ENCODE peak calls at places on chromosomes 12 and 14, in seven cellular contexts. Y, M, R, O, Z, D and G are unnamed samples.

GRCh38 chr14:30569216-30569902 is 10.4 kb downstream of the G2E3 start:
- DNase-seq in Y (no peak), M (no peak), R (no peak), O (no peak), Z (no peak), D (no peak), G (no peak)

GRCh38 chr12:89280833-89281533 is 71.3 kb downstream of the DUSP6 start:
- DNase-seq in Y (no peak), M (no peak), R (no peak), O (no peak), Z (no peak), D (no peak), G (peak)

GRCh38 chr12:99847936-99848335 is 136.8 kb downstream of the ANKS1B start:
- DNase-seq in Y (no peak), M (no peak), R (no peak), O (no peak), Z (no peak), D (no peak), G (no peak)

GRCh38 chr12:49930515-49931288 is 19.8 kb upstream of the AQP2 start:
- DNase-seq in Y (no peak), M (no peak), R (no peak), O (no peak), Z (no peak), D (peak), G (no peak)

GRCh38 chr14:102362084-102362483 is 606 bp downstream of the CINP start:
- DNase-seq in Y (no peak), M (no peak), R (no peak), O (no peak), Z (no peak), D (no peak), G (no peak)

GRCh38 chr14:54025661-54026060 is 69.0 kb upstream of the BMP4 start:
- DNase-seq in Y (no peak), M (no peak), R (peak), O (no peak), Z (no peak), D (no peak), G (no peak)

GRCh38 chr12:88163371-88163770 is 21.3 kb downstream of the TMTC3 start:
- DNase-seq in Y (no peak), M (no peak), R (no peak), O (no peak), Z (no peak), D (no peak), G (no peak)

GRCh38 chr12:71430756-71431155 is 8.8 kb upstream of the LGR5 start:
- DNase-seq in Y (no peak), M (no peak), R (no peak), O (no peak), Z (no peak), D (no peak), G (no peak)

GRCh38 chr14:89308232-89308959 is 108.6 kb downstream of the FOXN3 start:
- DNase-seq in Y (no peak), M (no peak), R (no peak), O (no peak), Z (no peak), D (no peak), G (no peak)

GRCh38 chr14:48943913-48944312 is 642.3 kb downstream of the RPS29 start:
- DNase-seq in Y (no peak), M (no peak), R (no peak), O (no peak), Z (no peak), D (no peak), G (no peak)

GRCh38 chr14:73754911-73755360 is 40.8 kb upstream of the PNMA1 start:
- DNase-seq in Y (peak), M (peak), R (no peak), O (no peak), Z (peak), D (no peak), G (no peak)

GRCh38 chr14:73753887-73754880 is 40.0 kb upstream of the PNMA1 start:
- DNase-seq in Y (no peak), M (no peak), R (no peak), O (no peak), Z (no peak), D (no peak), G (peak)

GRCh38 chr14:73753043-73753886 is 39.1 kb upstream of the PNMA1 start:
- DNase-seq in Y (no peak), M (peak), R (no peak), O (no peak), Z (no peak), D (no peak), G (peak)

GRCh38 chr14:73757381-73757780 is 43.2 kb upstream of the PNMA1 start:
- DNase-seq in Y (no peak), M (no peak), R (no peak), O (no peak), Z (no peak), D (no peak), G (no peak)

DNA sequence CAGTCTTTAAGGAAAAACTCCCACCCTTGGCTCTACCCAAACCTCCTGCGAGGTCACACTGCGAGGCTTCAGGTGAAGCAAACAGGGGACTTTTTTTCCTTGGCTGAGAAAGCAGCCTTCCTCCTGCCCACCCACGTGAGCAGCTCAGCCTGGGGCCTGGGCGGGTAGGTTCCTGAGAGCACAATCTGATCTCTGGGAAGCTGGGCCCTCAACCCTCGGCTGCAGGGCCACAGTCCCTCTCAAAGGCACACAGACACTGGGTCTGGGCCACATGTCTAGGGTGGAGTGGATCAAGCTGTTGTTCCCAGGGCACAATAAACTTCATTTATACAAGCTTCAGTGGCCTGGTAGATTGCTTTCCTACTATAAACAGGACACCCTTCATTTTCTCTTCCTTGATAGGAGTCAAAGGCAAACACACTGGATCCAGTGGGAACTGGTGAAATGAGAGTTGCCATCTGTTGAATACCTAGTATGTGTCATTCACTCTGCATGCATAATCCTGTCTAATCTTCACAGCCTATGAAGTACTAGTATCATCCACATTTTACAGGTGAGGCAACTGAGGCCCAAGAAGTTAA is 41.3 kb upstream of the PNMA1 start:
- DNase-seq in Y (no peak), M (peak), R (no peak), O (no peak), Z (peak), D (no peak), G (no peak)
- TF ChIP-seq POLR2AphosphoS5 in Y (no peak), M (peak), R (no peak), O (peak), Z (peak), D (no peak), G (no peak)

DNA sequence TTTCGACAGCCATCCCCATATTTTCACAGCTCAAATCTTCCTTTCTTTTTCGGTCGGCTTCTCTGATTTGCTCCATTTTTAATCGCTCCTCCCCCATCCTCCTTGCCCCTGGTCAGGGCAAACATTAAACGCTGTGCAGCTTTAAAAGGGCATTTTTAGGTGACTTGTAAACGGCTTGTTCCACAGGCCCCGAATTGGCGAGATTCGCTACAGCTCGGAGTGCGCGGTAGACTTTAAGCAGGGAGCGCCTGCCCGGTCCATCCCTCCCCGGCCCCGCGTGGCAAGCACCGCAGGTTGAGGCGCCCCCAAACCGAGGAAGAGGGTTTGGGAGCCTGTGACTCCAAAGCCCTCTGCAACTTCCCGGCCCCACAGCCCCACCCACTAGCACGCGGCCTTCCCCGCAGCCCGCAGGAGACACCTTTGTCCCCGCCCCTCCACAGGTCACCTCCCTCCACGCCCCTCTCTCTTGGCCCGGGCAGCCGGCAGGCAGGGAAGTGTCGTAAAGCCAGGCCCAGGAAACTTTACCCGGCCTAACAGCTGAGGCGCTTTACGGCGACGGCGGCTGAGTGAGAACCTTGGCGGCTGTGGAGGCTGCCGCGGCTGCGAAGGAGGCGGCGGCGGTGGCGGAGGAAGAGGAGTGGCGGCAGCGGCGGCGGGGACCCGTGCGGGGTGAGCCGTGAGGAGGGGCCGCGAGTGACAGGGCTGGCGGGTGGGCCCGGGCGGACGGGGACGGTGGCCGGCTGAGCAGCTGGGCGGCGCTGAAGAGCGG is at the start of gene NAA30:
- DNase-seq in Y (peak), M (peak), R (peak), O (peak), Z (peak), D (peak), G (peak)
- TF ChIP-seq POLR2AphosphoS5 in Y (no peak), M (peak), R (peak), O (peak), Z (peak), D (peak), G (peak)

GRCh38 chr14:61147898-61148549 is 133.1 kb downstream of the TMEM30B start:
- DNase-seq in Y (peak), M (no peak), R (peak), O (no peak), Z (peak), D (no peak), G (no peak)
- TF ChIP-seq POLR2AphosphoS5 in Y (no peak), M (no peak), R (no peak), O (no peak), Z (no peak), D (no peak), G (no peak)

GRCh38 chr12:55931317-55931779 is 386 bp downstream of the DGKA start:
- DNase-seq in Y (no peak), M (no peak), R (no peak), O (no peak), Z (no peak), D (no peak), G (no peak)

GRCh38 chr12:55932546-55932919 is 1.6 kb downstream of the DGKA start:
- DNase-seq in Y (no peak), M (no peak), R (no peak), O (no peak), Z (no peak), D (no peak), G (peak)

GRCh38 chr12:55929306-55929791 is 1.6 kb upstream of the DGKA start:
- DNase-seq in Y (no peak), M (peak), R (no peak), O (no peak), Z (no peak), D (no peak), G (peak)

GRCh38 chr12:55931780-55932545 is 1.0 kb downstream of the DGKA start:
- DNase-seq in Y (peak), M (peak), R (no peak), O (peak), Z (peak), D (no peak), G (peak)

GRCh38 chr12:55930771-55931316 is at the start of gene DGKA:
- DNase-seq in Y (no peak), M (peak), R (peak), O (no peak), Z (peak), D (peak), G (peak)
- TF ChIP-seq POLR2AphosphoS5 in Y (no peak), M (no peak), R (no peak), O (no peak), Z (peak), D (no peak), G (no peak)

DNA sequence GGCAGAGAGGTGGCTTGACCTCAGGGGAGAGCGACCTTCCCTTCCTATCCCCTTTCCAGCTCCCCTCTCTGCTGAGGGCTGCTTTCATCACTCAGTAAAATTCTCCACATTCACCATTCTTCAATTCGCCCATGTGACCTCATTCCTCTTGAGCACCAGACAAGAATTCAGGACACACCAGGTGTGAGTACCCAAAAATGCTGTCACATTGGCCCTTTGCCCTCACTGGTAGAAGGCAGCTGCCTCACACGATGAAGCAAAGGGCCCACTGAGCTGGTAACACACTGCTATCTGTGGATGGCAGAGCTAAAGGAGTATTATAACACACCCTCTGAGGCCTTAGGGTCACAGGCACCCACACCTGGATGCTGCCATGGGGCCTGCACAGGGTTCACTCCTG is 59.7 kb downstream of the SSH1 start:
- DNase-seq in Y (no peak), M (no peak), R (no peak), O (no peak), Z (no peak), D (no peak), G (no peak)
- TF ChIP-seq POLR2AphosphoS5 in Y (no peak), M (no peak), R (no peak), O (no peak), Z (no peak), D (no peak), G (no peak)